ENCODE peak calls at places on chromosomes 2 and 18, in five cellular contexts. K, Q, H, P and J are unnamed samples.

GRCh38 chr2:164739966-164740365 is 101.7 kb downstream of the COBLL1 start:
- DNase-seq in K (no peak), H (no peak), P (no peak), Q (no peak), J (no peak)

GRCh38 chr2:69134546-69134945 is 121.6 kb downstream of the ANTXR1 start:
- DNase-seq in P (no peak), K (no peak), H (no peak), Q (no peak), J (no peak)

GRCh38 chr2:227862741-227863588 is 8.5 kb upstream of the DAW1 start:
- DNase-seq in Q (peak), K (no peak), P (peak), H (no peak), J (no peak)

GRCh38 chr18:23964282-23965238 is 50.0 kb upstream of the TTC39C start:
- DNase-seq in H (no peak), Q (peak), P (peak), K (peak), J (no peak)

GRCh38 chr2:42386684-42387083 is 25.7 kb upstream of the COX7A2L start:
- DNase-seq in P (no peak), K (no peak), H (no peak), Q (peak), J (no peak)

GRCh38 chr18:59323931-59324622 is 5.6 kb upstream of the CPLX4 start:
- DNase-seq in H (no peak), K (no peak), P (no peak), Q (no peak), J (no peak)

GRCh38 chr2:137202310-137202709 is 437.0 kb downstream of the THSD7B start:
- DNase-seq in K (no peak), H (no peak), P (no peak), Q (no peak), J (no peak)

GRCh38 chr2:112482309-112483046 is 522 bp downstream of the TTL start:
- DNase-seq in P (peak), Q (peak), K (peak), H (no peak), J (peak)

GRCh38 chr2:166411473-166412230 is 35.9 kb upstream of the SCN9A start:
- DNase-seq in Q (no peak), P (no peak), K (no peak), H (no peak), J (no peak)

GRCh38 chr2:145751634-145752033 is 1231.7 kb upstream of the ZEB2 start:
- DNase-seq in H (no peak), P (no peak), Q (peak), K (no peak), J (no peak)

GRCh38 chr18:59086522-59086921 is 53.2 kb upstream of the SEC11C start:
- DNase-seq in Q (no peak), H (no peak), K (no peak), P (no peak), J (no peak)

GRCh38 chr2:38653715-38654494 is 12.0 kb upstream of the GALM start:
- DNase-seq in H (no peak), K (no peak), Q (peak), P (no peak), J (no peak)

GRCh38 chr2:45083175-45083574 is 73.9 kb upstream of the SIX2 start:
- DNase-seq in H (no peak), P (no peak), Q (peak), K (no peak), J (no peak)

GRCh38 chr2:29165362-29166236 is 50.4 kb downstream of the CLIP4 start:
- DNase-seq in H (no peak), P (no peak), K (no peak), Q (no peak), J (no peak)

DNA sequence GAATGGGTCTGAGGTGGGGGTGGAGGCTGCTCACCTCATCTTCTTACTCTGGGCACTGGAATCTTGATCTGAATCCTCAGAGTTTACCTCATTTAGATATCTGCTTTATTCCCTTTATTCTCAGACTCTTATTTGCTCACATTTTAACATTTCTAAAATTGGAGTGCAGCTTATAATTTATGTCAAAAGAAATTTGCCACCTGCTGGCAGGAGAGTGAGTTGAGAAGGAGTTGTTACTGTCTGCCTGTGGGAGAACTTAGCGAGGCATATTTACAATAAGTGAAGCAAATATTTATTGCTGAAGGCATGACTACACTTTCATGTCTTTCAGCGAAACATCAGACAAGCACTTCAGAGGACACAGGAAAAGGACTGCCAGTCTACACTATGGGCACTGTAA is 16.4 kb upstream of the KIAA2012 start:
- DNase-seq in H (no peak), P (no peak), Q (peak), K (no peak), J (no peak)
- TF ChIP-seq CTCF in H (no peak), P (peak), Q (peak), K (peak), J (peak)

GRCh38 chr2:64524604-64525322 is 635 bp downstream of the AFTPH start:
- DNase-seq in K (peak), H (no peak), Q (peak), P (no peak), J (peak)
- TF ChIP-seq CTCF in K (no peak), H (no peak), Q (no peak), P (no peak), J (no peak)

DNA sequence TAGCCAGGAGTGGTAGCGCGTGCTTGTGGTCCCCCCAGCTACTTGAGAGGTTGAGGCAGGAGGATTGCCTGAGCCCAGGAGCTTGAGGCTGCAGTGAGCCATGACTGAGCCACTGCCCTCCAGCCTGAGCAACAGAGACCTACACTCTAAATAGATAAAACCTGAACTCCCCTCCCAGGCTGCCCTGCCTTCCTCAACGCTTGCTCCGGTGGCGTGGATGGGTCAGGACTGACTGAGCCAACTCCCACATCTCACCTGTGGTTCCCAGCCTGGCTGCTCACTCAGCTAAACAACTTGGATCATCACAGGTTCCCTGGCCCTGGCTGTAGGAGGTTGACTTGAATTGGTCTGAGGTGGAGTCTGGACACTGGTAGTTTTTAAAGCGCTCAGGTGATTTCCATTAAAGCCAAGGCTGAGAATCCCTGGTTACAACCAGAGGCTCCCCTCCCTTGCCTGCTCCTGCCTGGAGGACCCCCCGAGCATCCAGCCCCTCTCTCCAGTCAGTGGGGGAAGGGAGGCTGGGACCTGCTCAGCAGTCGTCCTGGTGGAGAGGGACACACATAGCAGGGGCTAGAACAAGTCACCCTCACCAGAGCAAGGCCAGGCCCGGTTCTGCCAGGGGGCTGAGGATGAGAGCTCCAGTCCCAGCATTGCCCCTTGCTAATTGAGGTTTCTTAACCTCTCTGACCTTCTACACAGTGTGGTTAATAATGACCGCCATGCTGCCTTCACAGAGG is 47.0 kb upstream of the TAF1B start:
- DNase-seq in Q (no peak), K (no peak), H (no peak), P (no peak), J (no peak)
- TF ChIP-seq CTCF in Q (peak), K (no peak), H (no peak), P (no peak), J (peak)

GRCh38 chr2:111050701-111051376 is 69.9 kb upstream of the BCL2L11 start:
- DNase-seq in H (no peak), K (no peak), Q (no peak), P (no peak), J (no peak)
- TF ChIP-seq CTCF in H (no peak), K (no peak), Q (no peak), P (no peak), J (no peak)

DNA sequence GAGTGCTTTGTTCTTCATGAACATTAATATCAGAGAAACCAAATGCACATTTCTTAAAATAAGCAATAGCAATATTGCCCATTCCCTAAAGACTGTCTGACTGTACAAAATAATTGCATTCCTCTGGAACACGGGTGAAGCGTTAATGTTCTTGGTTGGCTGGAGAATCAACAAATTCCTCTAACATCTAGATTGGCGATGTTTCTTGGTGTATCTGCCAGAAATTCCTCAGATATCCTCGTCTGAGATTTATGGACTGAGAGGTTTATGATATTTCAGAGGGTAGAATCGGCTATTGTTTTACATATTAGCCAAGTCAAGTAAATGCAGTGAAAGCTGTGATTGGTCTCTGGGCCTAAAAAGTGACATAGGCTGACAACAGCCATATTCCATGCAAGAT is 27.1 kb upstream of the SPTBN1 start:
- DNase-seq in H (no peak), K (no peak), P (no peak), Q (no peak), J (no peak)
- TF ChIP-seq CTCF in H (no peak), K (no peak), P (no peak), Q (no peak), J (no peak)

DNA sequence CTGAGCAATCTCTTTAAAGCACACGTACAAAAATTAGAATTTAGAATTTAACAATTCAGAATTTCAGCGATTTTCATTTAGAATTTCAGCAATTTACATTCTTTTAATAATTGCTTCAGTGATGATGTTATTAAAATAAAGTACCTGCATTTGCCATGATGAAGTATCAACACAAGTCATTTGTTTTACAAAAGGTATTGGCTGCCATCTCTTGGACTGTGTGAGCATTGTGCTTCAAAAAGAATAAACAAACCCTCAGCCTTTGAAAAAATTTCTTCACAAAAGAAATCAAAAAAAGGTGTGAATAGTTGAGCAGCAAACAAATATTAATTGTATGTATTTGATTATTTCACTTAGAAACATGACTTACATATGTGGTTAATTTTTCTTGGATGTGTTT is 27.1 kb upstream of the ZC3H15 start:
- DNase-seq in Q (peak), P (no peak), H (no peak), K (no peak), J (no peak)
- TF ChIP-seq CTCF in Q (no peak), P (no peak), H (peak), K (no peak), J (peak)

DNA sequence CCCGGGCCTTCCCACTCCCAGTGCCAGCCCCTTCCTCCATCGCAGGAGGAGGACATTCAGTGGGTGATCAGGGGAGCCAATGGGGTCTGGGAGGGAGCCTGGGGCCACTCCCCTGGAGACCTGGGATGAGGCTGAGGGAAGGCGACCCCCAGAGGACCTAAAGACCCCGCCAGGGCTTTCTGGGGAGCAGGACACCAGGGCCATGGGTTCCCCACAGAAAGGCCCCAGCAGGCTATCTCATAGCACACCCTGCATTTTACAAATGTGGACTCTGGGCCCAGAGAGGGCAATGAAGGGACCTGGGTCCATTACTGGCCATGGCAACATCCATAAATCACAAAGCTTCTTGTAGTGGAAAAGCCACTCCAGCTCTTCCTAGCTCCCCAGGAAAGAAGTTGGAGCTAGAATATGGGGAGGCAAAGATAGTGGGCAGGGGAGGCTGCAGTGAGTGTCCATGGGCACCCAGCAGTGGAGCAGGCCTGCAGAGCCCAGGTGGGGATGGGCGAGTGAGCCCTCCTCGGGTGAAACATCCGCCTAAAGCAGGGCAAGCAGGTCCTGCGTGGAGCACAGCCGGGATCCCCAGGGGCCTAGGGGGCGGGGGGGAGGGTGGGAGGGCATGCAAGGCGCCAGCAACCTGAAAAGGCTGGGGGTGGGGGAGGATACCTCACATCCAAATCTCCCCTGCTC is 13.8 kb downstream of the CYP26B1 start:
- DNase-seq in Q (no peak), H (no peak), K (no peak), P (no peak), J (no peak)
- TF ChIP-seq CTCF in Q (no peak), H (no peak), K (no peak), P (no peak), J (no peak)

GRCh38 chr18:50218432-50219197 is 23.7 kb upstream of the MYO5B start:
- DNase-seq in K (peak), H (peak), Q (peak), P (no peak), J (no peak)
- TF ChIP-seq CTCF in K (peak), H (peak), Q (peak), P (peak), J (peak)